ENCODE peak calls at places on chromosome X, in four cellular contexts. N is esophagus muscularis mucosa, B is OCI-LY7, V is stomach. R is an unnamed sample.
A peak's percentile ranks its signal among the peaks of the same experiment; 100 is the strongest.

GRCh38 chrX:12548746-12549145 is 242.5 kb upstream of the PRPS2 start:
- DNase-seq in N (no peak), B (peak; percentile 26), V (no peak), R (no peak)

GRCh38 chrX:9134341-9134740 is 100.4 kb upstream of the FAM9B start:
- DNase-seq in N (no peak), B (no peak), V (no peak), R (no peak)

GRCh38 chrX:21741378-21741777 is 16.5 kb downstream of the SMPX start:
- DNase-seq in N (no peak), B (no peak), V (no peak), R (no peak)

GRCh38 chrX:20266810-20267598 is at the start of gene RPS6KA3:
- DNase-seq in N (peak; percentile 95), B (peak; percentile 88), V (peak; percentile 92), R (peak; percentile 88)

GRCh38 chrX:134761788-134762187 is 103.5 kb upstream of the PLAC1 start:
- DNase-seq in N (no peak), B (peak; percentile 18), V (no peak), R (peak; percentile 35)

GRCh38 chrX:20461576-20461975 is 194.9 kb upstream of the RPS6KA3 start:
- DNase-seq in N (no peak), B (no peak), V (no peak), R (no peak)

GRCh38 chrX:153600032-153600373 is 1.1 kb upstream of the CCNQ start:
- DNase-seq in N (no peak), B (peak; percentile 26), V (no peak), R (no peak)

GRCh38 chrX:1815456-1816175 is 200.8 kb downstream of the ASMT start:
- DNase-seq in N (no peak), B (no peak), V (no peak), R (no peak)

GRCh38 chrX:102154218-102154860 is 1.4 kb downstream of the BEX5 start:
- DNase-seq in N (no peak), B (no peak), V (no peak), R (peak; percentile 2)

GRCh38 chrX:47859686-47860085 is 23.0 kb downstream of the ZNF81 start:
- DNase-seq in N (no peak), B (no peak), V (no peak), R (no peak)

GRCh38 chrX:38347136-38347535 is 5.3 kb upstream of the OTC start:
- DNase-seq in N (no peak), B (no peak), V (no peak), R (no peak)

GRCh38 chrX:9231491-9231890 is 197.6 kb upstream of the FAM9B start:
- DNase-seq in N (no peak), B (no peak), V (no peak), R (no peak)

GRCh38 chrX:53265771-53266170 is 15.6 kb downstream of the IQSEC2 start:
- DNase-seq in N (no peak), B (no peak), V (no peak), R (no peak)

GRCh38 chrX:8663325-8663724 is 68.6 kb downstream of the ANOS1 start:
- DNase-seq in N (no peak), B (no peak), V (no peak), R (no peak)

GRCh38 chrX:53116101-53116500 is 22.2 kb downstream of the KANTR start:
- DNase-seq in N (no peak), B (no peak), V (no peak), R (no peak)

GRCh38 chrX:24494544-24495113 is 29.5 kb downstream of the PDK3 start:
- DNase-seq in N (no peak), B (no peak), V (no peak), R (no peak)

GRCh38 chrX:74371399-74371798 is 49.9 kb upstream of the SLC16A2 start:
- DNase-seq in N (no peak), B (no peak), V (no peak), R (no peak)

GRCh38 chrX:56314334-56314733 is 82.2 kb downstream of the KLF8 start:
- DNase-seq in N (no peak), B (no peak), V (no peak), R (peak; percentile 45)

GRCh38 chrX:155755706-155756337 is 125.3 kb upstream of the VAMP7 start:
- DNase-seq in N (no peak), B (no peak), V (no peak), R (no peak)
- H3K4me3 ChIP-seq in N (no peak overlapping the region), B (no peak overlapping the region), V (no peak overlapping the region), R (no peak overlapping the region)

DNA sequence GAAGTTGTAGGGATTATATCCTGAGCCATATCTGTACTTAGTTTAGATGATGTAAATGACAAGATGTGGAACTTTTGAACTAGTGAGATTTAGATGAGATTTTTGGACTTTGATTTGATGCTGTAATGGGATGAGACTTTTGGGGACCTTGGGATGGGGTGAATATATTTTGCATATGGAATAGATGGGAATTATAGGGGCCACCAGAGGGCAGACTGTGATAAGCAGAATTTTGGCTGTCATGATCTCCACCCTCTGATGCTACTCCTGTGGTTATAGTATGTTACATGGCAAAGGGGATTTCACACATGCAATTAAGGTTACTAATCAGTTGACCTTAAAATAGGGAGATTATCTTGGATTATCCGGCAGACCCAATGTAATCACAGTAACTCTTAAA is 214.0 kb upstream of the NHS start:
- DNase-seq in N (no peak), B (no peak), V (no peak), R (no peak)
- H3K27ac ChIP-seq in N (no peak overlapping the region), B (no peak overlapping the region), V (no peak overlapping the region), R (no peak overlapping the region)

DNA sequence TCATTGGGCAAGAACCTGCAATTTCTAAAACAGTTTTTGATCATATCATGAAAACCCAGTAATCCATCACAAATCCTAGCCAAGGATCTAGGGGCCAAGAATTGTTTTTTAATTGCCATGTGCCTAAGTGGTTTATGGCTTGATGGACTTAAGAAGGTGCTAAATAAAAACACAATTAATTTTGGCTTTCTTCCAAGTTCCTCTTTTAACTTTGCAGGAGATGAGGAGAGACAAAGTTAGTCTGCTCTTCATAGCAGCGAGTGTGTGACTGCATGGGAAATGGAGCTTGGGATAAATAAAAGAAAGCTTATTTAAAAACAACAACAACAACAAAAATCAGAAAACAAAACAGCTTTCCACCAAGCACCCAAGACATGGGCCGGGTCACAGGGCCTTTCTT is 41.4 kb downstream of the ARHGEF9 start:
- DNase-seq in N (no peak), B (peak; percentile 3), V (no peak), R (no peak)
- H3K9me3 ChIP-seq in N (no peaks in the 10 kb centered on the region), B (no peaks in the 10 kb centered on the region), V (no peaks in the 10 kb centered on the region), R (no peaks in the 10 kb centered on the region)

DNA sequence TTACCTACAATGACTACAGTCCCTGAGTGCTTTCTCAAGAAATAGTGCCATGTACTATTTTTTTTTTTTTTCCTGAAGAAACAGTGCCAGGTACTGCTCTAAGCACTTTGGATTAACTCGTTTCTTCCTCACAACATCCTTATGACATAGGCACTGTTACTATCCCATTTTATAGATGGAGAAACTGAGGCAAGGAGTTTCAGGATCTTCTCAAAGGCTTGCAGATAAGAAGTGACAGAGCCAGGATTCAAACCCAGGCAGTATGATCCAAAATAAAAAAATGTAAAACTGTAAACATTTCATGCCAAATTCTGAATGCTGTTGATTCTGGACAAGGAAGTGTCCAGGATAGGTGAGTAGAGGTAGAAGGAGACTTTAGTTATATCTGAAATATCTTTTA is 1.1 kb downstream of the FANCB start:
- DNase-seq in N (no peak), B (no peak), V (no peak), R (no peak)
- H3K4me3 ChIP-seq in N (no peak overlapping the region), B (peak overlapping the region; percentile 88), V (no peak overlapping the region), R (peak overlapping the region; percentile 53)

GRCh38 chrX:10901290-10901633 is 209.9 kb upstream of the HCCS start:
- DNase-seq in N (no peak), B (no peak), V (no peak), R (no peak)

GRCh38 chrX:10897768-10898167 is 213.4 kb upstream of the HCCS start:
- DNase-seq in N (no peak), B (no peak), V (no peak), R (no peak)

GRCh38 chrX:10902001-10902400 is 209.1 kb upstream of the HCCS start:
- DNase-seq in N (no peak), B (no peak), V (no peak), R (no peak)

GRCh38 chrX:10903518-10903917 is 207.6 kb upstream of the HCCS start:
- DNase-seq in N (no peak), B (no peak), V (no peak), R (no peak)

GRCh38 chrX:10900585-10901289 is 210.4 kb upstream of the HCCS start:
- DNase-seq in N (no peak), B (no peak), V (no peak), R (no peak)
- H3K27ac ChIP-seq in N (peak overlapping the region; percentile 11), B (no peak overlapping the region), V (no peak overlapping the region), R (no peak overlapping the region)

GRCh38 chrX:149312097-149312496 is 193.0 kb downstream of the IDS start:
- DNase-seq in N (no peak), B (no peak), V (no peak), R (no peak)
- H3K9me3 ChIP-seq in N (no peaks in the 10 kb centered on the region), B (no peaks in the 10 kb centered on the region), V (no peaks in the 10 kb centered on the region), R (no peaks in the 10 kb centered on the region)

DNA sequence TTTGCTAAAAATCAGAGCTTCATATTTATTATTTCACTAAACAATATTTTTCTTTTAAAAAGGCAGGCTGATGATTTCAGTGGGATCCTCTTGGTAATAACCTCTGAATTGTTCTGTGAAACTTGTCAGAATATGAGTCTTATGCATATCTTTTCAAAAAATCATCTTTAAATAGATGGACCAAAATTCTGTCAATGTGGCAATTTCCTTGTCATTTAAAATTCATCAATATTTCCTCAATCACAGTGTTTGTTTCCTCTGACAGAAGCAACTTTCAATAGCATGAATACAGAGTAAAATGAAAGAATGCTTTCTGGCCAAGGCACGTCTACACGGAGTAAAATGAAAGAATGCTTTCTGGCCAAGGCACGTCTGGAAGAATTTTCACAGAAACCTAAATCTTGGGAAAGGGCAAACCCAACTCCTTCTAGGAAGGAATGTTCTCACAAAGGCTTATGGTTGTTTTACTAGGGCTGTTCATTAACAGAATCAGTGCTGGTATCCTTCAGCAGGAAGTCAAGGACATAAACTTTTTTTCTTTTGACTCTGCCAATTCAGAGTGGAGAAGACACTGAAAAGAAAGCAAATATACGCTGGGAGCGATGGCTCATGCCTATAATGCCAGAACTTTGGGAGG is 99.0 kb upstream of the GPR34 start:
- DNase-seq in N (no peak), B (no peak), V (no peak), R (no peak)
- H3K4me3 ChIP-seq in N (peak overlapping the region; percentile 23), B (no peak overlapping the region), V (no peak overlapping the region), R (no peak overlapping the region)

GRCh38 chrX:54950730-54951375 is 30.2 kb downstream of the TRO start:
- DNase-seq in N (no peak), B (no peak), V (no peak), R (no peak)

GRCh38 chrX:54944816-54945215 is 24.2 kb downstream of the TRO start:
- DNase-seq in N (no peak), B (no peak), V (no peak), R (no peak)

GRCh38 chrX:54945224-54945623 is 24.6 kb downstream of the TRO start:
- DNase-seq in N (no peak), B (no peak), V (no peak), R (no peak)
- H3K27ac ChIP-seq in N (no peak overlapping the region), B (no peak overlapping the region), V (no peak overlapping the region), R (no peak overlapping the region)